ENCODE peak calls at places on chromosomes 7 and 10, in five cellular contexts. N is fibroblast of mammary gland, R is pancreas, X is GM06990, F is dorsolateral prefrontal cortex. B is an unnamed sample.
A peak's percentile ranks its signal among the peaks of the same experiment; 100 is the strongest.

GRCh38 chr10:6916601-6917000 is 336.5 kb upstream of the PRKCQ start:
- DNase-seq in N (peak; percentile 10), R (no peak), X (no peak), F (no peak), B (no peak)

GRCh38 chr7:74454948-74455804 is 1.5 kb downstream of the GTF2IRD1 start:
- DNase-seq in N (no peak), R (peak; percentile 94), X (no peak), F (no peak), B (no peak)

GRCh38 chr7:100467638-100468373 is 3.7 kb upstream of the SPACDR start:
- DNase-seq in N (no peak), R (peak; percentile 82), X (no peak), F (peak; percentile 97), B (no peak)

GRCh38 chr7:47490501-47491265 is 91.2 kb downstream of the TNS3 start:
- DNase-seq in N (no peak), R (no peak), X (no peak), F (no peak), B (no peak)

GRCh38 chr7:79090543-79090942 is 362.9 kb downstream of the MAGI2 start:
- DNase-seq in N (peak; percentile 5), R (no peak), X (no peak), F (no peak), B (no peak)

GRCh38 chr10:79383974-79384606 is 36.8 kb downstream of the PPIF start:
- DNase-seq in N (no peak), R (peak; percentile 46), X (no peak), F (peak; percentile 38), B (no peak)

GRCh38 chr10:5574642-5575131 is 49.9 kb downstream of the CALML3 start:
- DNase-seq in N (no peak), R (no peak), X (no peak), F (peak; percentile 32), B (no peak)

GRCh38 chr10:100554902-100555301 is 19.2 kb downstream of the HIF1AN start:
- DNase-seq in N (no peak), R (no peak), X (no peak), F (no peak), B (peak; percentile 52)

GRCh38 chr10:106722524-106722923 is 442.0 kb downstream of the SORCS1 start:
- DNase-seq in N (no peak), R (no peak), X (no peak), F (no peak), B (no peak)

GRCh38 chr10:102433619-102434046 is 1.3 kb upstream of the CUEDC2 start:
- DNase-seq in N (no peak), R (no peak), X (no peak), F (no peak), B (no peak)

GRCh38 chr10:125662616-125663015 is 20.3 kb downstream of the TEX36 start:
- DNase-seq in N (no peak), R (no peak), X (no peak), F (no peak), B (no peak)

GRCh38 chr10:60967854-60968484 is 24.0 kb upstream of the RHOBTB1 start:
- DNase-seq in N (no peak), R (no peak), X (no peak), F (no peak), B (no peak)

GRCh38 chr7:47635091-47636090 is 53.5 kb upstream of the TNS3 start:
- DNase-seq in N (no peak), R (peak; percentile 91), X (no peak), F (no peak), B (no peak)

GRCh38 chr10:73908853-73909611 is 1.9 kb upstream of the PLAU start:
- DNase-seq in N (peak; percentile 98), R (no peak), X (peak; percentile 79), F (no peak), B (peak; percentile 99)

GRCh38 chr7:74225400-74225799 is 15.6 kb downstream of the LAT2 start:
- DNase-seq in N (no peak), R (no peak), X (no peak), F (no peak), B (no peak)

GRCh38 chr7:55172161-55172560 is 153.3 kb downstream of the EGFR start:
- DNase-seq in N (no peak), R (no peak), X (no peak), F (no peak), B (no peak)

GRCh38 chr7:46654546-46655443 is 733.7 kb upstream of the IGFBP3 start:
- DNase-seq in N (peak; percentile 24), R (no peak), X (no peak), F (no peak), B (peak; percentile 97)

GRCh38 chr7:152025937-152026890 is 740 bp downstream of the GALNT11 start:
- DNase-seq in N (no peak), R (no peak), X (no peak), F (no peak), B (no peak)

GRCh38 chr10:13769926-13770325 is 183.2 kb downstream of the PRPF18 start:
- DNase-seq in N (peak; percentile 77), R (no peak), X (peak; percentile 47), F (no peak), B (no peak)

GRCh38 chr10:115417585-115418265 is 324.6 kb downstream of the ATRNL1 start:
- DNase-seq in N (peak; percentile 44), R (no peak), X (peak; percentile 2), F (no peak), B (no peak)

GRCh38 chr10:23630880-23631279 is 192.0 kb downstream of the OTUD1 start:
- DNase-seq in N (no peak), R (no peak), X (no peak), F (no peak), B (peak; percentile 87)

GRCh38 chr7:47473499-47474210 is 108.3 kb downstream of the TNS3 start:
- DNase-seq in N (peak; percentile 54), R (no peak), X (no peak), F (no peak), B (no peak)

GRCh38 chr10:377228-377627 is 242.0 kb downstream of the ZMYND11 start:
- DNase-seq in N (no peak), R (no peak), X (no peak), F (no peak), B (no peak)
- TF ChIP-seq CTCF in N (no peak), R (no peak), X (no peak), F (no peak), B (no peak)

GRCh38 chr10:30455816-30456215 is 21.8 kb downstream of the MAP3K8 start:
- DNase-seq in N (no peak), R (no peak), X (peak; percentile 37), F (no peak), B (no peak)

GRCh38 chr10:30454744-30455498 is 20.9 kb downstream of the MAP3K8 start:
- DNase-seq in N (peak; percentile 95), R (no peak), X (no peak), F (no peak), B (no peak)

GRCh38 chr10:30459283-30459682 is 25.3 kb downstream of the MAP3K8 start:
- DNase-seq in N (no peak), R (no peak), X (no peak), F (no peak), B (no peak)

GRCh38 chr10:30453764-30454527 is 20.0 kb downstream of the MAP3K8 start:
- DNase-seq in N (no peak), R (no peak), X (no peak), F (no peak), B (no peak)

GRCh38 chr10:30456262-30456661 is 22.3 kb downstream of the MAP3K8 start:
- DNase-seq in N (no peak), R (no peak), X (peak; percentile 48), F (no peak), B (no peak)
- H3K4me3 ChIP-seq in N (no peak overlapping the region), R (no peak overlapping the region), X (no peak overlapping the region), F (no peak overlapping the region), B (no peak overlapping the region)

DNA sequence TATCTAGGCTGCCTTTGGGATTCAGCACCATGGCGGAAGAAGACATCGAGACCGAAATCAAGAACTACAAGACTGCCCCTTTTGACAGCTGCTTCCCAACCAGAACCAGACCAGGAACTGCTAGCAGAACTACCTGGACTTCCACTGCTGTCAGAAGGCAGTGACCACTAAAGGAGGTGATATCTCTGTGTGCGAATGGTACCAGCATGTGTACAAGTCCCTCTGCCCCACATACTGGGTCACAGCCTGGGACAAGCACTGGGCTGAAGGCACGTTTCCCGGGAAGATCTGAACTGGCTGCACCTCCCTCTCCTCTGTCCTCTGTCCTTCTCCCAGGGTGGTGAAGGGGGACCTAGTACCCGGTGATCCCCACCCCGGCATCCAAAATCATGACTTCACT is 25.6 kb upstream of the PDIA4 start:
- DNase-seq in N (no peak), R (no peak), X (no peak), F (no peak), B (no peak)
- TF ChIP-seq CTCF in N (no peak), R (no peak), X (no peak), F (no peak), B (no peak)

GRCh38 chr7:3861371-3861770 is 560.3 kb downstream of the SDK1 start:
- DNase-seq in N (no peak), R (no peak), X (no peak), F (no peak), B (no peak)
- H3K4me3 ChIP-seq in N (no peak overlapping the region), R (no peak overlapping the region), X (no peak overlapping the region), F (no peak overlapping the region), B (no peak overlapping the region)

GRCh38 chr10:88389456-88389855 is 193.7 kb downstream of the RNLS start:
- DNase-seq in N (peak; percentile 76), R (no peak), X (peak; percentile 41), F (no peak), B (peak; percentile 12)

GRCh38 chr10:88382699-88383098 is 200.4 kb downstream of the RNLS start:
- DNase-seq in N (no peak), R (no peak), X (no peak), F (no peak), B (no peak)

GRCh38 chr10:88386878-88387773 is 196.0 kb downstream of the RNLS start:
- DNase-seq in N (peak; percentile 72), R (no peak), X (peak; percentile 70), F (no peak), B (peak; percentile 79)

GRCh38 chr10:88386204-88386877 is 196.8 kb downstream of the RNLS start:
- DNase-seq in N (peak; percentile 20), R (no peak), X (no peak), F (no peak), B (peak; percentile 58)

DNA sequence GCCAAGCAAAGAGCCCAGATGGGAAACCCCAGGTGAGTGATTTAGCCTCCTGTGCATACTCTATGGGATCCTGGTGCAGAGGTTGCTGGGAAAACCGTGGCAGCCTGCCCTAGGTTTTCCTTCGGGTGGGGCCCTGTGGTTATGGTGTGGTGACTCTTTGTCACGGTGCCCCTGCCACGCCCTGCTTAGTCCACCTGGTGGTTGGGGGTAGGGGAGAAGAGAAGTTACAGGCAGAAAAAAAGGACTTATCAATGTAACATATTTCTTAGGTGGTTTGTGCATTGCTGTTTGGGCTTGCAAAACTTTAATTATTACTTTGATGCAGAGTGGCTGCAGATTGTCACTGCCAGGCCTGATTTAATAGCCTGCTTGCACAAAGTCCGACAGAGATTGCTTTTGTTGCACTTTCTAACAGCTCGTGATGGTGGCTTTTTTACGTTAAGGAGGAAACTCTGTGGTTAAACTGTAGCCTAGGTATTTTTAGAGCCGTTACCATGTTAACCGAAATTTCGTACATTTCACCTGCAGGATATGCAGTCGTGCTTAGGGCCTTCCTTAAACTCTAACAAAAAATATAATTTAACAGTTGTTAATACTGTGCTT is 197.4 kb downstream of the RNLS start:
- DNase-seq in N (no peak), R (peak; percentile 82), X (peak; percentile 83), F (no peak), B (peak; percentile 40)
- TF ChIP-seq CTCF in N (no peak), R (no peak), X (no peak), F (no peak), B (peak; percentile 20)

DNA sequence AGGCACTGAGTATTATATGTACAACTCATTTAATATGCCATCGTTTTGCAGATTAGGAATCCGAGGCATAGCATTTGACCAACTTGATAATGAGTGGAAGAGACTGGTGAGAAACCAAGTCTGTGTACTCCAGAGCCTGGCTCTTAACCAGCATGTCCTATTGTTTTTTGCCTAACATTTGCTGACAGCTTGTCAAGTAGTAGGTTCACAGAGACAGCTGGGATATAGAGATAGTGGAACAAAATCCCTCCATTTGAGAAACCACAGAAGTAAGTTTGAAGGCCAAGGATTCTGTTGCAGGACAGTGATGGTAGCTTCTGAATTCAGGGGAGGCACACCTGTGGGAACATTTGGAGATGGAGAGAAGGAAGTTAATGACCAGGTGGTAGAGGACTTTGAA is 206.9 kb upstream of the PRPS1L1 start:
- DNase-seq in N (no peak), R (no peak), X (no peak), F (no peak), B (no peak)
- H3K4me3 ChIP-seq in N (no peak overlapping the region), R (no peak overlapping the region), X (no peak overlapping the region), F (no peak overlapping the region), B (no peak overlapping the region)